ENCODE peak calls at places on chromosomes 2 and 18, in ten cellular contexts. X is ovary, V is transverse colon, P is A549, F is IMR-90, E is tibial nerve, T is suprapubic skin, Q is K562, S is sigmoid colon, Z is HCT116. A is an unnamed sample.

GRCh38 chr2:218618102-218618860 is 10.6 kb downstream of the PLCD4 start:
- DNase-seq in X (no peak), V (no peak), P (no peak), F (no peak), E (no peak), T (no peak), Q (no peak), S (no peak), Z (peak; percentile 7), A (no peak)

GRCh38 chr2:169507698-169508097 is 1.8 kb upstream of the KLHL41 start:
- DNase-seq in X (no peak), V (no peak), P (peak; percentile 63), F (peak; percentile 78), E (no peak), T (no peak), Q (no peak), S (no peak), Z (no peak), A (no peak)

GRCh38 chr2:147511491-147511948 is 333.3 kb upstream of the ACVR2A start:
- DNase-seq in X (no peak), V (no peak), P (no peak), F (no peak), E (peak; percentile 19), T (peak; percentile 81), Q (no peak), S (peak; percentile 71), Z (no peak), A (peak; percentile 17)

GRCh38 chr2:189609423-189609816 is 28.8 kb upstream of the SLC40A1 start:
- DNase-seq in X (no peak), V (no peak), P (no peak), F (peak; percentile 59), E (no peak), T (no peak), Q (no peak), S (no peak), Z (no peak), A (no peak)

GRCh38 chr18:61333746-61334490 is 688 bp downstream of the CDH20 start:
- DNase-seq in X (no peak), V (no peak), P (no peak), F (no peak), E (no peak), T (no peak), Q (no peak), S (no peak), Z (no peak), A (no peak)

GRCh38 chr2:145141981-145142380 is 622.1 kb upstream of the ZEB2 start:
- DNase-seq in X (no peak), V (no peak), P (no peak), F (no peak), E (no peak), T (no peak), Q (no peak), S (no peak), Z (no peak), A (no peak)

GRCh38 chr2:220499281-220499680 is 871.9 kb downstream of the SLC4A3 start:
- DNase-seq in X (peak; percentile 31), V (no peak), P (peak; percentile 25), F (peak; percentile 80), E (no peak), T (no peak), Q (no peak), S (no peak), Z (no peak), A (no peak)

GRCh38 chr2:157725856-157726255 is 97.2 kb upstream of the ACVR1C start:
- DNase-seq in X (no peak), V (no peak), P (no peak), F (peak; percentile 65), E (no peak), T (no peak), Q (no peak), S (no peak), Z (no peak), A (no peak)

GRCh38 chr18:56235061-56235772 is 403.2 kb downstream of the TXNL1 start:
- DNase-seq in X (no peak), V (no peak), P (no peak), F (no peak), E (no peak), T (no peak), Q (no peak), S (no peak), Z (no peak), A (no peak)

GRCh38 chr2:161199885-161200284 is 39.7 kb downstream of the TANK start:
- DNase-seq in X (no peak), V (no peak), P (no peak), F (no peak), E (no peak), T (no peak), Q (no peak), S (no peak), Z (no peak), A (no peak)

GRCh38 chr2:215751200-215751910 is 262.0 kb downstream of the MREG start:
- DNase-seq in X (no peak), V (no peak), P (no peak), F (peak; percentile 93), E (no peak), T (no peak), Q (no peak), S (no peak), Z (no peak), A (no peak)

GRCh38 chr2:74375838-74376237 is 4.3 kb downstream of the DCTN1 start:
- DNase-seq in X (no peak), V (no peak), P (no peak), F (no peak), E (no peak), T (no peak), Q (no peak), S (no peak), Z (no peak), A (no peak)

GRCh38 chr2:74373189-74373588 is 6.9 kb downstream of the DCTN1 start:
- DNase-seq in X (no peak), V (peak; percentile 79), P (no peak), F (no peak), E (peak; percentile 40), T (no peak), Q (peak; percentile 41), S (no peak), Z (no peak), A (no peak)

GRCh38 chr2:74374509-74375205 is 5.5 kb downstream of the DCTN1 start:
- DNase-seq in X (peak; percentile 29), V (peak; percentile 70), P (no peak), F (peak; percentile 72), E (peak; percentile 71), T (no peak), Q (peak; percentile 93), S (peak; percentile 92), Z (no peak), A (no peak)

GRCh38 chr2:74372674-74373073 is 7.4 kb downstream of the DCTN1 start:
- DNase-seq in X (no peak), V (no peak), P (no peak), F (no peak), E (no peak), T (no peak), Q (no peak), S (no peak), Z (no peak), A (no peak)

DNA sequence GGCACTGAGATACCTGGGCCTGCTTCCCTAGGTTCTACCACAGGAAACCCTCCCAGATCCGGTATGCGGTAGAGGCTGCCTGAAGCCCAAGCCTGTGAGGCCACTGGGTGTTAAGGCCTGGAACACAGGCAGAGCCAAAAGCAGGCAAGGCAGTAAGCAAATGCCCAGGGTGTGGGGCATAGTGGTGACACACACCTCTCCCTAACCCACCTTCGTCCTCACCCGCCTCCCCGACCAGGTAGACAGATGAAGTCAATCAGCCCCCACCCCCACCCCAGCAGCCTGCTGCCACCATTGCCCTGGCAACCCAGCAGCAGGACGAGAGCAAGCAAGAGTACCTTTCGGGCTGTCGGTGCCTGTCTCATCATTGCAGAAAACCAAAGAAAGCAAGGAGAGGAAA is 6.1 kb downstream of the DCTN1 start:
- DNase-seq in X (no peak), V (no peak), P (no peak), F (no peak), E (no peak), T (no peak), Q (no peak), S (no peak), Z (no peak), A (no peak)
- H3K4me3 ChIP-seq in X (peak overlapping the region; percentile 30), V (peak overlapping the region; percentile 21), P (no peak overlapping the region), F (no peak overlapping the region), E (peak overlapping the region; percentile 0), T (no peak overlapping the region), Q (no peak overlapping the region), S (peak overlapping the region; percentile 36), Z (no peak overlapping the region), A (no peak overlapping the region)

GRCh38 chr2:130790808-130791616 is 35.7 kb downstream of the AMER3 start:
- DNase-seq in X (no peak), V (no peak), P (no peak), F (no peak), E (no peak), T (no peak), Q (no peak), S (no peak), Z (no peak), A (no peak)

GRCh38 chr2:130787841-130788240 is 32.5 kb downstream of the AMER3 start:
- DNase-seq in X (no peak), V (no peak), P (no peak), F (no peak), E (no peak), T (no peak), Q (no peak), S (no peak), Z (no peak), A (no peak)

GRCh38 chr2:130786076-130786475 is 30.7 kb downstream of the AMER3 start:
- DNase-seq in X (no peak), V (no peak), P (no peak), F (no peak), E (no peak), T (no peak), Q (no peak), S (no peak), Z (no peak), A (no peak)

GRCh38 chr2:130785466-130786055 is 30.2 kb downstream of the AMER3 start:
- DNase-seq in X (no peak), V (no peak), P (no peak), F (no peak), E (no peak), T (no peak), Q (no peak), S (no peak), Z (no peak), A (no peak)
- TF ChIP-seq POLR2A in X (no peak), V (no peak), P (no peak), F (no peak), E (no peak), T (no peak), Q (no peak), S (no peak), Z (no peak), A (no peak)

DNA sequence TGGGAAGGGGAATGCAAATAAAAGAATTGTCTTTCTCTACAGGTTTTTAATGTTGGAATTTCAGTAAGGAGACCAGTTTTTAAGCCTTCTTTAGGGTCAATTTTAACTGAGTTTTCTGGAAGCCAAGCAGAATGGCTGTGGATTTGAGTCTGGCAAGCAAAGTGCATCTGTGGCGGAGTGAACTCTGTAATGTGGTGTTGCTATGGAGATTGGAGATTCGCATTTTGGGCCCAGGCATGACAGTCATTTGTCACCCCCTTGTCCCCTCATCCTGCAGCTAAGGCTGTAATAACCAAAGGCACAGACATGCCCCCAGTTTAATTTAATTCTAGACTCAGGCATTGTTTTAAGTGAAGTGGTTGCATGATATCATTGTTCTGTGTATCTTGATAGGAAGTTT is 30.5 kb downstream of the ARMC9 start:
- DNase-seq in X (no peak), V (no peak), P (no peak), F (no peak), E (no peak), T (no peak), Q (no peak), S (peak; percentile 44), Z (no peak), A (no peak)
- H3K4me3 ChIP-seq in X (no peak overlapping the region), V (no peak overlapping the region), P (no peak overlapping the region), F (no peak overlapping the region), E (no peak overlapping the region), T (no peak overlapping the region), Q (no peak overlapping the region), S (no peak overlapping the region), Z (no peak overlapping the region), A (no peak overlapping the region)

GRCh38 chr18:76988015-76988826 is 144.4 kb downstream of the MBP start:
- DNase-seq in X (no peak), V (no peak), P (no peak), F (no peak), E (no peak), T (no peak), Q (no peak), S (no peak), Z (no peak), A (no peak)
- TF ChIP-seq POLR2A in X (no peak), V (no peak), P (no peak), F (no peak), E (peak; percentile 16), T (peak; percentile 7), Q (no peak), S (no peak), Z (no peak), A (no peak)

A was measured in lower leg skin.